ENCODE peak calls at places on chromosomes 13 and 19, in five cellular contexts. Q, F, J, O and I are unnamed samples.

GRCh38 chr19:4456843-4457653 is 546 bp downstream of the UBXN6 start:
- DNase-seq in J (peak; percentile 87), F (peak; percentile 68), O (peak; percentile 66), Q (peak; percentile 35), I (no peak)

GRCh38 chr19:752652-753517 is 2.0 kb downstream of the MISP start:
- DNase-seq in O (no peak), F (peak; percentile 89), Q (no peak), J (peak; percentile 94), I (peak; percentile 90)

GRCh38 chr19:9498183-9498902 is at the start of gene ZNF560:
- DNase-seq in J (no peak), O (no peak), Q (no peak), F (peak; percentile 2), I (no peak)

GRCh38 chr13:51919531-51919930 is 57.8 kb downstream of the CCDC70 start:
- DNase-seq in Q (no peak), J (no peak), O (no peak), F (no peak), I (peak; percentile 58)

GRCh38 chr19:51784922-51785690 is 9.9 kb upstream of the FPR3 start:
- DNase-seq in Q (peak; percentile 40), O (no peak), F (peak; percentile 80), J (no peak), I (peak; percentile 87)

GRCh38 chr19:30269638-30270037 is 102.5 kb upstream of the ZNF536 start:
- DNase-seq in J (no peak), O (no peak), Q (no peak), F (no peak), I (no peak)

GRCh38 chr19:41785653-41786052 is 10.7 kb upstream of the CEACAM3 start:
- DNase-seq in F (peak; percentile 70), Q (peak; percentile 67), J (no peak), O (peak; percentile 49), I (no peak)

GRCh38 chr19:14066139-14066538 is 4.3 kb upstream of the PALM3 start:
- DNase-seq in Q (no peak), J (no peak), F (no peak), O (no peak), I (no peak)

GRCh38 chr19:17682273-17682672 is 5.9 kb downstream of the UNC13A start:
- DNase-seq in O (no peak), F (no peak), Q (no peak), J (no peak), I (no peak)

GRCh38 chr13:30499338-30499737 is 33.6 kb upstream of the HMGB1 start:
- DNase-seq in O (no peak), F (no peak), J (no peak), Q (no peak), I (no peak)

GRCh38 chr13:32042567-32042966 is 11.0 kb downstream of the FRY start:
- DNase-seq in Q (no peak), J (no peak), O (no peak), F (no peak), I (no peak)

GRCh38 chr13:26425439-26426358 is 131.8 kb upstream of the WASF3 start:
- DNase-seq in F (no peak), J (peak; percentile 68), Q (no peak), O (no peak), I (no peak)

GRCh38 chr13:92315265-92315664 is 911.3 kb upstream of the GPC6 start:
- DNase-seq in O (no peak), F (no peak), Q (no peak), J (no peak), I (no peak)

GRCh38 chr13:27952931-27953670 is 16.0 kb downstream of the CDX2 start:
- DNase-seq in F (no peak), J (no peak), O (no peak), Q (no peak), I (no peak)

GRCh38 chr19:30340724-30341595 is 31.2 kb upstream of the ZNF536 start:
- DNase-seq in O (no peak), Q (no peak), F (no peak), J (no peak), I (peak; percentile 14)

GRCh38 chr19:9054768-9055167 is 32.1 kb upstream of the OR1M1 start:
- DNase-seq in F (no peak), O (no peak), J (no peak), Q (no peak), I (no peak)

GRCh38 chr19:55973982-55974381 is 12.6 kb upstream of the NLRP5 start:
- DNase-seq in Q (no peak), J (no peak), F (no peak), O (no peak), I (no peak)

GRCh38 chr13:41668130-41668757 is 210.9 kb downstream of the RGCC start:
- DNase-seq in F (peak; percentile 89), J (no peak), Q (peak; percentile 26), O (peak; percentile 20), I (no peak)

GRCh38 chr19:29666634-29667389 is 1.6 kb downstream of the PLEKHF1 start:
- DNase-seq in F (peak; percentile 59), J (peak; percentile 93), Q (no peak), O (no peak), I (peak; percentile 94)

GRCh38 chr19:45250216-45250831 is 747 bp upstream of the MARK4 start:
- DNase-seq in J (no peak), F (no peak), Q (no peak), O (no peak), I (no peak)

GRCh38 chr13:79581870-79582315 is 100.9 kb downstream of the NDFIP2 start:
- DNase-seq in J (no peak), Q (no peak), O (no peak), F (peak; percentile 73), I (no peak)

GRCh38 chr13:44267966-44268365 is 105.7 kb upstream of the SERP2 start:
- DNase-seq in F (peak; percentile 33), O (no peak), Q (no peak), J (no peak), I (no peak)

GRCh38 chr19:51511353-51511752 is 9.8 kb upstream of the SIGLEC12 start:
- DNase-seq in O (no peak), J (no peak), F (peak; percentile 33), Q (no peak), I (no peak)

GRCh38 chr19:42021185-42021584 is 27.2 kb upstream of the ATP1A3 start:
- DNase-seq in F (no peak), Q (no peak), J (no peak), O (no peak), I (no peak)